ENCODE peak calls at places on chromosome 2, in six cellular contexts. B is left ventricle myocardium inferior; A is CD4-positive, CD25-positive, alpha-beta regulatory T cell; T is astrocyte of the spinal cord; Z is EL; F is GM03348. G is an unnamed sample.

GRCh38 chr2:915979-916378 is 34.7 kb upstream of the SNTG2 start:
- DNase-seq in B (no peak), A (no peak), T (no peak), Z (no peak), F (no peak), G (no peak)

GRCh38 chr2:126616606-126617069 is 39.3 kb upstream of the GYPC start:
- DNase-seq in B (no peak), A (no peak), T (no peak), Z (no peak), F (no peak), G (no peak)

GRCh38 chr2:235043762-235044500 is 92.1 kb downstream of the SH3BP4 start:
- DNase-seq in B (no peak), A (no peak), T (no peak), Z (no peak), F (no peak), G (no peak)

GRCh38 chr2:46643951-46644350 is 164.6 kb downstream of the TMEM247 start:
- DNase-seq in B (no peak), A (no peak), T (peak), Z (no peak), F (no peak), G (peak)

GRCh38 chr2:100759901-100760300 is 60.0 kb upstream of the NPAS2 start:
- DNase-seq in B (no peak), A (no peak), T (no peak), Z (no peak), F (no peak), G (no peak)

GRCh38 chr2:65228249-65228750 is 669 bp downstream of the ACTR2 start:
- DNase-seq in B (no peak), A (peak), T (peak), Z (no peak), F (no peak), G (peak)

GRCh38 chr2:73979686-73980085 is 5.0 kb upstream of the TET3 start:
- DNase-seq in B (no peak), A (no peak), T (peak), Z (peak), F (peak), G (peak)

GRCh38 chr2:177552414-177553175 is 160.0 kb downstream of the AGPS start:
- DNase-seq in B (peak), A (peak), T (peak), Z (peak), F (peak), G (peak)

GRCh38 chr2:150619607-150620330 is 132.3 kb upstream of the RND3 start:
- DNase-seq in B (no peak), A (no peak), T (peak), Z (peak), F (peak), G (peak)

GRCh38 chr2:17539596-17539992 is 902 bp upstream of the VSNL1 start:
- DNase-seq in B (peak), A (no peak), T (peak), Z (no peak), F (no peak), G (peak)

GRCh38 chr2:70817284-70817954 is 3.0 kb downstream of the CLEC4F start:
- DNase-seq in B (no peak), A (no peak), T (no peak), Z (no peak), F (no peak), G (no peak)

GRCh38 chr2:207463433-207463832 is 66.3 kb upstream of the CREB1 start:
- DNase-seq in B (no peak), A (no peak), T (no peak), Z (no peak), F (no peak), G (no peak)

GRCh38 chr2:46377666-46378560 is 80.7 kb downstream of the EPAS1 start:
- DNase-seq in B (no peak), A (no peak), T (no peak), Z (no peak), F (no peak), G (no peak)

GRCh38 chr2:202317080-202317859 is 51.7 kb downstream of the NOP58 start:
- DNase-seq in B (peak), A (no peak), T (peak), Z (peak), F (peak), G (peak)

GRCh38 chr2:101267671-101268656 is 15.3 kb downstream of the CNOT11 start:
- DNase-seq in B (no peak), A (no peak), T (no peak), Z (no peak), F (no peak), G (no peak)

GRCh38 chr2:23244656-23245055 is 140.3 kb upstream of the KLHL29 start:
- DNase-seq in B (no peak), A (no peak), T (no peak), Z (no peak), F (no peak), G (no peak)

GRCh38 chr2:239588451-239589269 is 187.8 kb upstream of the HDAC4 start:
- DNase-seq in B (peak), A (no peak), T (no peak), Z (no peak), F (no peak), G (no peak)

GRCh38 chr2:144519934-144520717 is at the start of gene ZEB2:
- DNase-seq in B (peak), A (peak), T (peak), Z (peak), F (peak), G (peak)

GRCh38 chr2:190470256-190470826 is 62.2 kb downstream of the MFSD6 start:
- DNase-seq in B (no peak), A (no peak), T (no peak), Z (no peak), F (no peak), G (no peak)

GRCh38 chr2:42796427-42797248 is 4.3 kb upstream of the HAAO start:
- DNase-seq in B (no peak), A (no peak), T (no peak), Z (no peak), F (no peak), G (no peak)

GRCh38 chr2:107132746-107133145 is 246.8 kb upstream of the ST6GAL2 start:
- DNase-seq in B (no peak), A (no peak), T (no peak), Z (no peak), F (no peak), G (no peak)

GRCh38 chr2:218384975-218385374 is 2.9 kb downstream of the SLC11A1 start:
- DNase-seq in B (no peak), A (no peak), T (no peak), Z (no peak), F (no peak), G (no peak)

GRCh38 chr2:58709687-58710354 is 468.7 kb upstream of the FANCL start:
- DNase-seq in B (no peak), A (no peak), T (no peak), Z (no peak), F (no peak), G (no peak)

GRCh38 chr2:217102941-217103340 is 243.1 kb upstream of the TNP1 start:
- DNase-seq in B (no peak), A (no peak), T (peak), Z (peak), F (no peak), G (peak)

GRCh38 chr2:140998577-140998976 is 1132.2 kb downstream of the LRP1B start:
- DNase-seq in B (no peak), A (no peak), T (no peak), Z (peak), F (no peak), G (no peak)

GRCh38 chr2:165920748-165921147 is 32.8 kb downstream of the TTC21B start:
- DNase-seq in B (no peak), A (peak), T (no peak), Z (no peak), F (no peak), G (no peak)

GRCh38 chr2:183224933-183225332 is 100.7 kb downstream of the NUP35 start:
- DNase-seq in B (no peak), A (no peak), T (peak), Z (no peak), F (peak), G (no peak)

GRCh38 chr2:102238778-102239177 is 52.0 kb downstream of the IL1RL2 start:
- DNase-seq in B (no peak), A (no peak), T (no peak), Z (no peak), F (no peak), G (no peak)

GRCh38 chr2:193011870-193012269 is 817.1 kb upstream of the TMEFF2 start:
- DNase-seq in B (no peak), A (no peak), T (no peak), Z (no peak), F (no peak), G (no peak)

GRCh38 chr2:136957044-136957443 is 191.7 kb downstream of the THSD7B start:
- DNase-seq in B (no peak), A (no peak), T (no peak), Z (no peak), F (no peak), G (peak)

GRCh38 chr2:56244911-56245530 is 61.2 kb downstream of the CCDC85A start:
- DNase-seq in B (no peak), A (no peak), T (peak), Z (peak), F (no peak), G (peak)

G was measured in M059J.